ENCODE peak calls at places on chromosomes 5 and 9, in ten cellular contexts. O is activated CD4-positive, alpha-beta T cell treated with anti-CD3 and anti-CD28 coated beads, Interleukin-2, amount 50 U/mL, for 1 hour; U is stimulated activated CD8-positive, alpha-beta memory T cell treated with anti-CD3 and anti-CD28 coated beads, Interleukin-15, amount 100 ng/mL, for 4 hours; S is GDM1; P is endothelial cell; M is AG10803; A is stimulated activated CD4-positive, alpha-beta T cell treated with anti-CD3 and anti-CD28 coated beads, Interleukin-2, amount 100 ng/mL, for 48 hours; B is psoas muscle; J is Ammon's horn; F is HuH-7.5. Y is an unnamed sample.

GRCh38 chr5:149641600-149641999 is 60.3 kb downstream of the ARHGEF37 start:
- DNase-seq in O (no peak), U (no peak), S (no peak), P (no peak), M (no peak), A (no peak), B (no peak), J (no peak), F (no peak), Y (no peak)

GRCh38 chr9:97504381-97505216 is 3.1 kb downstream of the TMOD1 start:
- DNase-seq in O (no peak), U (no peak), S (no peak), P (no peak), M (no peak), A (no peak), B (no peak), J (no peak), F (no peak), Y (no peak)

GRCh38 chr5:60339691-60340191 is 360.2 kb downstream of the DEPDC1B start:
- DNase-seq in O (no peak), U (no peak), S (no peak), P (no peak), M (peak; percentile 55), A (no peak), B (peak; percentile 55), J (peak; percentile 77), F (no peak), Y (no peak)

GRCh38 chr5:178242416-178242815 is 9.8 kb upstream of the PHYKPL start:
- DNase-seq in O (no peak), U (no peak), S (no peak), P (no peak), M (no peak), A (no peak), B (peak; percentile 36), J (no peak), F (no peak), Y (no peak)

GRCh38 chr9:137429974-137430722 is 7.0 kb downstream of the NOXA1 start:
- DNase-seq in O (no peak), U (no peak), S (no peak), P (no peak), M (no peak), A (no peak), B (peak; percentile 61), J (no peak), F (peak; percentile 73), Y (no peak)

GRCh38 chr5:43627028-43627427 is 24.0 kb downstream of the NNT start:
- DNase-seq in O (no peak), U (no peak), S (peak; percentile 35), P (peak; percentile 59), M (peak; percentile 63), A (no peak), B (peak; percentile 60), J (peak; percentile 15), F (peak; percentile 52), Y (no peak)

GRCh38 chr9:129270205-129270604 is 92.1 kb upstream of the IER5L start:
- DNase-seq in O (peak; percentile 16), U (no peak), S (no peak), P (no peak), M (no peak), A (peak; percentile 13), B (no peak), J (no peak), F (no peak), Y (no peak)

GRCh38 chr9:20297646-20298084 is 324.6 kb downstream of the MLLT3 start:
- DNase-seq in O (no peak), U (no peak), S (no peak), P (no peak), M (peak; percentile 38), A (no peak), B (no peak), J (peak; percentile 74), F (no peak), Y (no peak)

GRCh38 chr9:95090871-95091573 is 226.5 kb downstream of the FANCC start:
- DNase-seq in O (no peak), U (no peak), S (no peak), P (no peak), M (no peak), A (no peak), B (no peak), J (no peak), F (no peak), Y (no peak)

GRCh38 chr9:76817489-76817888 is 53.3 kb downstream of the PCA3 start:
- DNase-seq in O (no peak), U (no peak), S (no peak), P (no peak), M (peak; percentile 72), A (no peak), B (no peak), J (no peak), F (no peak), Y (no peak)

GRCh38 chr5:13566903-13567339 is 377.6 kb downstream of the DNAH5 start:
- DNase-seq in O (no peak), U (no peak), S (no peak), P (no peak), M (peak; percentile 85), A (no peak), B (no peak), J (peak; percentile 35), F (peak; percentile 9), Y (peak; percentile 86)

GRCh38 chr5:18553269-18553668 is 919.0 kb downstream of the TAF11L14 start:
- DNase-seq in O (no peak), U (no peak), S (no peak), P (no peak), M (no peak), A (no peak), B (no peak), J (no peak), F (no peak), Y (peak; percentile 32)

GRCh38 chr9:134410835-134411217 is 84.6 kb downstream of the RXRA start:
- DNase-seq in O (no peak), U (no peak), S (no peak), P (no peak), M (no peak), A (no peak), B (no peak), J (no peak), F (no peak), Y (no peak)

GRCh38 chr5:33470544-33470943 is 29.8 kb downstream of the TARS1 start:
- DNase-seq in O (no peak), U (no peak), S (no peak), P (no peak), M (peak; percentile 61), A (no peak), B (no peak), J (peak; percentile 49), F (no peak), Y (no peak)

GRCh38 chr5:180313677-180314076 is 21.8 kb upstream of the MAPK9 start:
- DNase-seq in O (peak; percentile 26), U (peak; percentile 57), S (peak; percentile 90), P (peak; percentile 59), M (no peak), A (peak; percentile 34), B (no peak), J (peak; percentile 84), F (peak; percentile 87), Y (no peak)

GRCh38 chr5:42811591-42812392 is at the start of gene SELENOP:
- DNase-seq in O (no peak), U (no peak), S (no peak), P (peak; percentile 28), M (peak; percentile 37), A (no peak), B (peak; percentile 56), J (peak; percentile 92), F (peak; percentile 73), Y (no peak)

GRCh38 chr9:111743275-111743674 is 51.5 kb downstream of the SHOC1 start:
- DNase-seq in O (no peak), U (no peak), S (no peak), P (no peak), M (peak; percentile 80), A (peak; percentile 2), B (no peak), J (no peak), F (no peak), Y (peak; percentile 78)

GRCh38 chr9:376115-376514 is 161.4 kb downstream of the DOCK8 start:
- DNase-seq in O (no peak), U (no peak), S (no peak), P (no peak), M (no peak), A (no peak), B (no peak), J (no peak), F (no peak), Y (no peak)

GRCh38 chr5:67395790-67396418 is 199.3 kb upstream of the CD180 start:
- DNase-seq in O (no peak), U (no peak), S (no peak), P (no peak), M (no peak), A (no peak), B (no peak), J (peak; percentile 47), F (no peak), Y (no peak)

Y was measured in keratinocyte.